ENCODE peak calls at places on chromosomes 12 and 14, in ten cellular contexts. E is mucosa of descending colon, K is heart right ventricle, O is right lobe of liver, U is body of pancreas, F is lung, N is upper lobe of right lung, X is stomach, D is A549, Q is esophagus squamous epithelium. M is an unnamed sample.
A peak's percentile ranks its signal among the peaks of the same experiment; 100 is the strongest.

GRCh38 chr14:59677771-59678211 is 101.2 kb upstream of the CCDC175 start:
- DNase-seq in E (no peak), K (no peak), O (no peak), U (no peak), F (no peak), N (no peak), X (no peak), D (no peak), Q (no peak), M (no peak)

GRCh38 chr12:56028511-56029165 is 7.8 kb downstream of the IKZF4 start:
- DNase-seq in E (no peak), K (no peak), O (no peak), U (no peak), F (no peak), N (no peak), X (no peak), D (no peak), Q (no peak), M (no peak)

GRCh38 chr14:49621114-49621881 is 699 bp downstream of the MGAT2 start:
- DNase-seq in E (peak; percentile 70), K (peak; percentile 79), O (peak; percentile 80), U (peak; percentile 75), F (peak; percentile 70), N (peak; percentile 91), X (peak; percentile 63), D (no peak), Q (peak; percentile 39), M (peak; percentile 74)

GRCh38 chr12:123089631-123090353 is 61.1 kb downstream of the PITPNM2 start:
- DNase-seq in E (no peak), K (no peak), O (no peak), U (no peak), F (no peak), N (no peak), X (no peak), D (peak; percentile 88), Q (no peak), M (no peak)

GRCh38 chr12:108634225-108634795 is 616 bp upstream of the SELPLG start:
- DNase-seq in E (no peak), K (no peak), O (no peak), U (peak; percentile 26), F (peak; percentile 58), N (no peak), X (peak; percentile 34), D (no peak), Q (no peak), M (no peak)

GRCh38 chr12:62211510-62211909 is 48.7 kb upstream of the USP15 start:
- DNase-seq in E (no peak), K (no peak), O (no peak), U (no peak), F (no peak), N (no peak), X (no peak), D (no peak), Q (no peak), M (no peak)

GRCh38 chr12:119354187-119354586 is 19.7 kb downstream of the CCDC60 start:
- DNase-seq in E (no peak), K (no peak), O (no peak), U (no peak), F (no peak), N (no peak), X (no peak), D (no peak), Q (no peak), M (no peak)

GRCh38 chr12:26627335-26627734 is 205.7 kb downstream of the ITPR2 start:
- DNase-seq in E (no peak), K (no peak), O (no peak), U (no peak), F (no peak), N (no peak), X (no peak), D (no peak), Q (no peak), M (peak; percentile 54)

GRCh38 chr14:43407721-43408120 is 1099.4 kb downstream of the FSCB start:
- DNase-seq in E (no peak), K (no peak), O (no peak), U (no peak), F (no peak), N (no peak), X (no peak), D (no peak), Q (no peak), M (no peak)

GRCh38 chr12:80445083-80445482 is 1.0 kb downstream of the PTPRQ start:
- DNase-seq in E (no peak), K (no peak), O (no peak), U (no peak), F (no peak), N (no peak), X (no peak), D (no peak), Q (no peak), M (no peak)

GRCh38 chr14:55847766-55848165 is 267.8 kb downstream of the KTN1 start:
- DNase-seq in E (no peak), K (no peak), O (no peak), U (no peak), F (no peak), N (no peak), X (no peak), D (no peak), Q (no peak), M (no peak)

GRCh38 chr12:116188581-116188980 is 88.9 kb downstream of the MED13L start:
- DNase-seq in E (no peak), K (no peak), O (no peak), U (no peak), F (no peak), N (no peak), X (no peak), D (no peak), Q (no peak), M (no peak)
- H3K4me1 ChIP-seq in E (no peaks in the 10 kb centered on the region), K (peaks cover 24% of the 10 kb centered on the region), O (no peaks in the 10 kb centered on the region), U (peaks cover 31% of the 10 kb centered on the region), F (peaks cover 6% of the 10 kb centered on the region), N (peaks cover 71% of the 10 kb centered on the region), X (peaks cover 85% of the 10 kb centered on the region), D (peaks cover 66% of the 10 kb centered on the region), Q (peaks cover 69% of the 10 kb centered on the region), M (peaks cover 44% of the 10 kb centered on the region)

GRCh38 chr14:35395283-35395682 is 9.3 kb downstream of the NFKBIA start:
- DNase-seq in E (no peak), K (no peak), O (no peak), U (no peak), F (no peak), N (no peak), X (no peak), D (no peak), Q (no peak), M (no peak)

GRCh38 chr14:35393826-35394225 is 10.7 kb downstream of the NFKBIA start:
- DNase-seq in E (no peak), K (no peak), O (no peak), U (no peak), F (no peak), N (no peak), X (no peak), D (no peak), Q (no peak), M (no peak)

GRCh38 chr14:35390577-35391387 is 13.8 kb downstream of the NFKBIA start:
- DNase-seq in E (no peak), K (no peak), O (no peak), U (no peak), F (no peak), N (no peak), X (no peak), D (no peak), Q (no peak), M (no peak)

GRCh38 chr14:35391388-35391710 is 13.2 kb downstream of the NFKBIA start:
- DNase-seq in E (no peak), K (no peak), O (no peak), U (no peak), F (no peak), N (no peak), X (no peak), D (no peak), Q (no peak), M (no peak)

DNA sequence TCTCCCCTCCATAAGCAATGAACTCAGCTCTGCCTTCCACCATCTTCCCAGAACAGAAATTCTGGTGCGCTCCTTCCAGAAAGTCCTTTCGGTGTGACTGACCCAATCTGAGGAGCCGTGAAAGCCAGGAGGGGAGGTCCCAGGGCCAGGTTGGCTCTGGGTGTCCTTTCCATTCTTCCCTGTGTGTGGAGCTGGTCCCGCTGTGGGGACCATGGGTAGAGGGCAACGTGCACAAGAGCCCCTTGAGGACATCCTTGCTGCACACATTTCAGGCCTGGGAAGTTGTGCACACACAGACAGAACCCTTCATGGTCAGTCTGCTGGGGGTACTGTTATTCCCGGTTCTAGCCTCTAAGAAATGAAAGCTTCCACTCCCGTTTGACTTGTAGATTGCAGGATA is 10.2 kb downstream of the NFKBIA start:
- DNase-seq in E (no peak), K (no peak), O (no peak), U (no peak), F (no peak), N (no peak), X (no peak), D (no peak), Q (no peak), M (no peak)
- TF ChIP-seq CTCF in E (no peak), K (no peak), O (no peak), U (no peak), F (no peak), N (no peak), X (no peak), D (no peak), Q (no peak), M (no peak)

GRCh38 chr14:78501901-78502300 is 331.7 kb downstream of the NRXN3 start:
- DNase-seq in E (no peak), K (no peak), O (no peak), U (no peak), F (no peak), N (no peak), X (no peak), D (no peak), Q (no peak), M (no peak)
- H3K4me1 ChIP-seq in E (no peaks in the 10 kb centered on the region), K (no peaks in the 10 kb centered on the region), O (no peaks in the 10 kb centered on the region), U (no peaks in the 10 kb centered on the region), F (no peaks in the 10 kb centered on the region), N (no peaks in the 10 kb centered on the region), X (no peaks in the 10 kb centered on the region), D (no peaks in the 10 kb centered on the region), Q (no peaks in the 10 kb centered on the region), M (no peaks in the 10 kb centered on the region)

DNA sequence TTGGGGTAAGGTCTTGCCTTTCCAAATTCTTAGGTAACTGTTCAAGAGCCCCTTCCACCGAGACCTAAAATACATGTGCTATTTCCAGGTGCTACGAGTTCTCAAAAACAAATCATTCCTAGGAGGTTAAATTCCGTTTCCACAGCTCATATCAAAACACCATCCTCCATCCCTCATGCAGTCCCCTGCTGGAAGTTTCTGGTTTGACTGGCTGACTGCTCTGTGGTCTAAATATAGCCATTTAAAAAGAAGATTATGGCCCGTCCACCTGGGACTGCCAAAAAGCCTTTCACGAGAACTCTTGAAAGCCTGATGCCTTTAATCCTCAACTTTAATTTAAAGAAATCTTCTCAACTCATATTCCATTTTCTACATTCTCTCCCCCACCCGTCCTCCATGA is 201.5 kb upstream of the MYL2 start:
- DNase-seq in E (no peak), K (no peak), O (no peak), U (no peak), F (no peak), N (no peak), X (no peak), D (no peak), Q (no peak), M (no peak)
- TF ChIP-seq CTCF in E (no peak), K (peak; percentile 25), O (no peak), U (no peak), F (no peak), N (no peak), X (no peak), D (no peak), Q (no peak), M (no peak)